ENCODE peak calls at places on chromosome 1, in eight cellular contexts. E, R, M, W, G, N, X and F are unnamed samples.

GRCh38 chr1:212827377-212827776 is 20.1 kb downstream of the SPATA45 start:
- DNase-seq in X (no peak), N (no peak), M (no peak), W (no peak), G (no peak), R (no peak), E (no peak), F (no peak)

GRCh38 chr1:112688781-112689193 is 14.3 kb downstream of the MOV10 start:
- DNase-seq in N (no peak), X (no peak), M (peak), G (no peak), R (no peak), W (no peak), E (no peak), F (no peak)

GRCh38 chr1:71649588-71649987 is 568.8 kb upstream of the ZRANB2 start:
- DNase-seq in E (no peak), W (peak), G (no peak), R (no peak), N (no peak), X (no peak), M (no peak), F (no peak)

GRCh38 chr1:25710583-25711347 is 89.2 kb upstream of the SELENON start:
- DNase-seq in M (no peak), X (no peak), N (no peak), E (no peak), R (no peak), G (peak), W (no peak), F (no peak)

GRCh38 chr1:31627301-31627929 is 9.9 kb downstream of the HCRTR1 start:
- DNase-seq in E (no peak), W (no peak), N (no peak), X (peak), G (no peak), R (no peak), M (no peak), F (no peak)

GRCh38 chr1:85475055-85475454 is 10.1 kb upstream of the DDAH1 start:
- DNase-seq in R (no peak), G (no peak), E (no peak), N (no peak), X (no peak), W (no peak), M (no peak), F (no peak)

GRCh38 chr1:65812065-65812464 is 19.4 kb downstream of the PDE4B start:
- DNase-seq in R (no peak), X (no peak), W (no peak), N (peak), E (no peak), G (peak), M (no peak), F (peak)

GRCh38 chr1:12014141-12014981 is 4.9 kb upstream of the MIIP start:
- DNase-seq in X (no peak), R (no peak), N (no peak), G (peak), W (no peak), E (no peak), M (no peak), F (peak)

GRCh38 chr1:31878018-31878417 is 60.1 kb downstream of the PTP4A2 start:
- DNase-seq in N (no peak), W (no peak), E (no peak), R (no peak), G (no peak), M (no peak), X (no peak), F (no peak)

GRCh38 chr1:7561331-7561921 is 209.7 kb upstream of the VAMP3 start:
- DNase-seq in E (peak), W (peak), N (no peak), M (no peak), X (no peak), G (no peak), R (peak), F (peak)

GRCh38 chr1:66359815-66360214 is 174.1 kb upstream of the SGIP1 start:
- DNase-seq in G (no peak), X (no peak), N (no peak), R (no peak), W (no peak), E (no peak), M (no peak), F (no peak)

GRCh38 chr1:221431068-221431651 is 310.7 kb downstream of the DUSP10 start:
- DNase-seq in W (no peak), X (no peak), R (no peak), E (no peak), N (no peak), G (peak), M (no peak), F (no peak)

GRCh38 chr1:98421098-98421460 is 240.4 kb upstream of the SNX7 start:
- DNase-seq in W (peak), E (no peak), G (no peak), N (no peak), R (no peak), X (no peak), M (no peak), F (no peak)

GRCh38 chr1:15777913-15778707 is 19.5 kb downstream of the FBLIM1 start:
- DNase-seq in R (no peak), M (no peak), G (no peak), X (no peak), W (no peak), E (no peak), N (no peak), F (no peak)

GRCh38 chr1:47732489-47732888 is 264.7 kb downstream of the TRABD2B start:
- DNase-seq in N (no peak), E (no peak), X (no peak), M (no peak), R (no peak), G (no peak), W (no peak), F (no peak)

GRCh38 chr1:230026572-230026971 is 40.5 kb upstream of the GALNT2 start:
- DNase-seq in E (no peak), G (no peak), R (no peak), W (no peak), N (no peak), X (no peak), M (no peak), F (no peak)

GRCh38 chr1:93453911-93454310 is 6.0 kb downstream of the FNBP1L start:
- DNase-seq in W (no peak), N (no peak), G (peak), E (no peak), R (no peak), X (no peak), M (no peak), F (no peak)